ENCODE peak calls at places on chromosomes 3 and 15, in six cellular contexts. L, F, R, I, V and J are unnamed samples.
A peak's percentile ranks its signal among the peaks of the same experiment; 100 is the strongest.

GRCh38 chr3:43477600-43477999 is 144.2 kb downstream of the ANO10 start:
- DNase-seq in L (no peak), F (no peak), R (no peak), I (no peak), V (peak; percentile 24), J (no peak)

GRCh38 chr3:194994551-194994981 is 276.4 kb downstream of the XXYLT1 start:
- DNase-seq in L (no peak), F (no peak), R (no peak), I (peak; percentile 7), V (no peak), J (no peak)

GRCh38 chr3:11626084-11626463 is 17.6 kb downstream of the VGLL4 start:
- DNase-seq in L (no peak), F (no peak), R (no peak), I (no peak), V (no peak), J (no peak)

GRCh38 chr15:63218114-63218808 is 28.9 kb downstream of the RAB8B start:
- DNase-seq in L (no peak), F (peak; percentile 74), R (no peak), I (no peak), V (no peak), J (no peak)

GRCh38 chr3:140854961-140855360 is 86.7 kb upstream of the SLC25A36 start:
- DNase-seq in L (no peak), F (no peak), R (no peak), I (no peak), V (no peak), J (no peak)

GRCh38 chr3:50652709-50653108 is 22.0 kb upstream of the DOCK3 start:
- DNase-seq in L (no peak), F (no peak), R (no peak), I (no peak), V (peak; percentile 49), J (peak; percentile 33)

GRCh38 chr3:178289544-178290160 is 246.6 kb upstream of the KCNMB2 start:
- DNase-seq in L (no peak), F (peak; percentile 78), R (no peak), I (peak; percentile 35), V (peak; percentile 22), J (no peak)

GRCh38 chr3:168807426-168807825 is 711.7 kb upstream of the GOLIM4 start:
- DNase-seq in L (no peak), F (no peak), R (no peak), I (no peak), V (no peak), J (no peak)

GRCh38 chr3:134651347-134652041 is 672 bp upstream of the KY start:
- DNase-seq in L (no peak), F (peak; percentile 59), R (no peak), I (peak; percentile 38), V (peak; percentile 58), J (no peak)

GRCh38 chr15:98421419-98422085 is 226.8 kb upstream of the IGF1R start:
- DNase-seq in L (peak; percentile 91), F (peak; percentile 25), R (no peak), I (peak; percentile 27), V (peak; percentile 65), J (peak; percentile 87)

DNA sequence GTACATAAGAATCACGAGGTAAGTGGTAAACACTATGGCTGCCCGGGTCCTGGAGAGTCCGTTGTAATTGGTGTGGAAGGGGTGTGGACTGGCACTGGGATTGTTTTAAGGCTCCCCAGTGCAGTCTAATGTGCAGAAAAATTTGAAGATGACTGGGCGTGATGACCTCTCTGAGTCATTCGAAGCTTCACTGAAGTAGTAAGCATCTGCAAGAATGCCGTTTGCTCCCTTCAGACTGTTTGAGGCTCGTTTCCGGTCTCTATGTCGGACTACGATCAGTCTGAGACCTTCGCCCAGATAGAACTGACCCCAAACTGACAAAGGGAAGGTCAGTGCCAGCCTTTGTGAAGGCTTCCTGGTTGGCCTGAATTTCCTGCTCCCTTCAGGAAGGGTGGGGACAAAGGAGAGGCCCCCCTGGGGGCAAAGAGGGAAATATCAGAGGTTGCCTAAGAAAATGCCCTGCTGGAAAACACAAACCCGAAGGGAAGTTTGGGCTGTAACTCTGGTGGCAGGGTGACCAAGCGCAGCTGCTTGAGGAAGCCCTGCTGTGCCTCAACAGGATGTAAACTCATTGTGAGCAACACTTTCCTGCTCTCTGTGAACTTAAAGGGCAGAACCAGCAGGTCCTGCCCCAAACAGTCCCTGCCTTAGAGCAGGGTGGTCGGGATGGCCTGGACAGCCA is 34.6 kb downstream of the BTD start:
- DNase-seq in L (no peak), F (peak; percentile 96), R (no peak), I (no peak), V (no peak), J (peak; percentile 31)
- TF ChIP-seq CTCF in L (no peak), F (no peak), R (no peak), I (no peak), V (no peak), J (no peak)

GRCh38 chr3:53056442-53056841 is 10.6 kb upstream of the SFMBT1 start:
- DNase-seq in L (no peak), F (no peak), R (no peak), I (no peak), V (no peak), J (peak; percentile 23)
- TF ChIP-seq CTCF in L (peak; percentile 44), F (peak; percentile 38), R (no peak), I (no peak), V (peak; percentile 41), J (no peak)

GRCh38 chr3:198032039-198032438 is 72.0 kb downstream of the LMLN start:
- DNase-seq in L (no peak), F (no peak), R (no peak), I (no peak), V (no peak), J (no peak)

GRCh38 chr3:198028718-198029117 is 68.7 kb downstream of the LMLN start:
- DNase-seq in L (no peak), F (peak; percentile 32), R (no peak), I (no peak), V (no peak), J (no peak)

GRCh38 chr3:198030726-198031125 is 70.7 kb downstream of the LMLN start:
- DNase-seq in L (no peak), F (no peak), R (no peak), I (no peak), V (no peak), J (no peak)

GRCh38 chr3:198030125-198030524 is 70.1 kb downstream of the LMLN start:
- DNase-seq in L (no peak), F (no peak), R (no peak), I (no peak), V (no peak), J (no peak)

DNA sequence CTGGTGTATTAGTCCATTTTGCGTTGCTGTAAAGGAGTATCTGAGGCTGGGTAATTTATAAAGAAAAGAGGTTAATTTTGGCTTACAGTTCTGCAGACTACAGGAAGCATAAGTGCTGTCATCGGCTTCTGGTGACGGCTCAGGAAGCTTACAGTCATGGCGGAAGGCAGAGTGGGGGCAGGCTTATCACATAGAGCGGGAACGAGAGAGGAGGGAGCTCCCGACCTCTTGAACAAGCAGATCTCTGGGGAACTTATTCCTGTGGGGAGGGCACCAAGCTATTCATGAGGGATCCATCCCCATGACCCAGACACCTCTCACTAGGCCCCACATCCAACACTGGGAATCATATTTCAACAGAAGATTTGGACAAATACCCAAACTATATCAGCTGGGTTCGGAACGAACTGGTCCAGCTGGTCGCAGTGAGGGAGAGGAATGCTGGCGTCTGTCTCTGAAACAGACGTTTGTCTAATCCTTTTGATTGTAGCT is 72.5 kb downstream of the LMLN start:
- DNase-seq in L (no peak), F (no peak), R (no peak), I (no peak), V (peak; percentile 35), J (no peak)
- TF ChIP-seq CTCF in L (no peak), F (no peak), R (no peak), I (no peak), V (no peak), J (no peak)

DNA sequence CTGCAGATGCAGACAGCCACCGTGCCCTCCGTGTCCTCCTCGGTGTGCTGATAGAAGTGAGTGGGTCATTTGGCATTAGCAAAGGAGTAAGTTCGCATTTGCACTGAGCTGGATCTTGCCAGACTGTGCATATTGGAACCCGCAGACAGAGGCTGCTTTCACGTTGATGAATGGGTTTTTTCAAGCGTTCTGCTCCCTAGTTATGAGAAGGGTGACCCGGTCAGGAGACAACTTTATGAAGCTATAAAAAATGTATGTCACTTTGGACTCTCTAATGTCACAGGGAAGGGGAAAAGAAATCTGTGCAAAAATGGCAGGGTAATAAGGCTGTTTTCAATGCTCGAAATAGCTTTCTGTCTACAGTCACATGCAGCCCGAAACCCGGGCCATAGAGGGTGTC is 739.5 kb downstream of the MCTP2 start:
- DNase-seq in L (no peak), F (no peak), R (no peak), I (no peak), V (no peak), J (no peak)
- TF ChIP-seq CTCF in L (no peak), F (no peak), R (no peak), I (no peak), V (no peak), J (no peak)

GRCh38 chr3:100225883-100226282 is 34.9 kb upstream of the TBC1D23 start:
- DNase-seq in L (no peak), F (no peak), R (no peak), I (no peak), V (no peak), J (no peak)

GRCh38 chr3:100234364-100234763 is 26.4 kb upstream of the TBC1D23 start:
- DNase-seq in L (no peak), F (no peak), R (no peak), I (no peak), V (no peak), J (no peak)

GRCh38 chr3:100230715-100231114 is 30.1 kb upstream of the TBC1D23 start:
- DNase-seq in L (no peak), F (peak; percentile 21), R (no peak), I (no peak), V (no peak), J (no peak)

GRCh38 chr3:100226712-100227429 is 33.9 kb upstream of the TBC1D23 start:
- DNase-seq in L (no peak), F (peak; percentile 72), R (no peak), I (no peak), V (no peak), J (no peak)

DNA sequence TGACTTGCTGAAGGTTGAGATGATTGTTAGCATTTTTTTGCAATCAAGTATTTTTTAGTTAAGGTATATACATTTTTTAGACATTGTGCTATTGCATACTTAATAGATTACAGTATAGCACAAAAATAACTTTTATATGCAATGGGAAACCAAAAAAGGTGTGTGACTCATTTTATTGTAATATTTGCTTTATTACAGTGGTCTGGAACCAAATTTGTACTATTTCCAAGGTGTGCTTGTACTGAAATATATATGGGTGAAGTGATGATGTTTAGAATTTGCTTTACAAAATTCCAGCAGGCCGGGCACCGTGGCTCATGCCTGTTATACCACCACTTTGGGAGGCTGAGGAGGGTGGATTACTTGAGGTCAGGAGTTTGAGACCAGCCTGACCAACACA is 29.1 kb upstream of the TBC1D23 start:
- DNase-seq in L (no peak), F (peak; percentile 18), R (no peak), I (no peak), V (no peak), J (no peak)
- TF ChIP-seq CTCF in L (no peak), F (no peak), R (no peak), I (no peak), V (no peak), J (no peak)

DNA sequence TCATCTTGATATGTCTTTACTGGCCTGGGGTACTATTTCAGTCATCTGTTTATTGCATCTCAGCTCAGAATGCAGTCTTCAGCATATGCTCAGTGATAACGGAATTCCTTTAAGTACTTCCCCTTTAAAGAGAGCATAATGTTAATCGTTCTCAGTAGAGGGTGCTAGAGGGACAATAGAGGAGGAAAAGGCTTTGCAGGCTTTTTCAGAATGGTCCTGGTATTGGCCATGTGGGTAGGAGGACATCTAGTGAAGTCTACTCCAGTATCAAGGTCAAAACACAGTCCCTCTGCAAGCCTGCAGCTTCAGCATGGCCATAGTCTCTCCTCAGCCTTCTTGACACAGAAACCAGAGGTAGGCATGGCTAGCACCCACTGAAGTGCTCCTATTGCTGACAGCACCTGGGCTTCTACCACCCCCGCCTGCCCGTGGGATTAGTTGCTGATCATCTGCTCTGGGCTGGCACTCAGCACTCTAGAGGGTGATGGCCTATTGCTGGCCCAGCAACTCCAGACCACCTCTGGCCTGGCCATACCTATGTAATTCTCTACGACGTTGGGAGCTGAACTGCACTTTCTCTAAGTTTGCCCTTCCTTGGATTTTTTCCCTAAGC is 65.4 kb downstream of the KCNH8 start:
- DNase-seq in L (no peak), F (no peak), R (no peak), I (no peak), V (no peak), J (no peak)
- TF ChIP-seq CTCF in L (peak; percentile 13), F (no peak), R (no peak), I (no peak), V (no peak), J (no peak)